ENCODE peak calls at places on chromosome 1, in five cellular contexts. W, D, X, V and N are unnamed samples. For H3K9me3, the result is how much of the 10 kb centered on the place peaks cover.

GRCh38 chr1:39481289-39481688 is 10.1 kb upstream of the BMP8A start:
- DNase-seq in W (no peak), D (no peak), X (no peak), V (no peak), N (no peak)

GRCh38 chr1:68904472-68904871 is 407.6 kb upstream of the DEPDC1 start:
- DNase-seq in W (peak), D (no peak), X (no peak), V (no peak), N (peak)

GRCh38 chr1:176691251-176692228 is 228.6 kb downstream of the PAPPA2 start:
- DNase-seq in W (peak), D (peak), X (peak), V (peak), N (peak)

GRCh38 chr1:46211051-46211450 is 7.9 kb downstream of the LURAP1 start:
- DNase-seq in W (no peak), D (no peak), X (no peak), V (no peak), N (no peak)

GRCh38 chr1:103162360-103162759 is 54.0 kb upstream of the COL11A1 start:
- DNase-seq in W (no peak), D (no peak), X (no peak), V (no peak), N (no peak)

GRCh38 chr1:28582248-28582615 is 9.8 kb upstream of the RAB42 start:
- DNase-seq in W (peak), D (no peak), X (no peak), V (no peak), N (peak)

GRCh38 chr1:48469616-48470500 is 2.1 kb downstream of the SPATA6 start:
- DNase-seq in W (peak), D (no peak), X (peak), V (peak), N (peak)

GRCh38 chr1:86247553-86248279 is 91.1 kb upstream of the COL24A1 start:
- DNase-seq in W (peak), D (no peak), X (no peak), V (peak), N (no peak)

GRCh38 chr1:157377216-157377821 is 175.0 kb downstream of the FCRL5 start:
- DNase-seq in W (peak), D (peak), X (peak), V (peak), N (peak)

DNA sequence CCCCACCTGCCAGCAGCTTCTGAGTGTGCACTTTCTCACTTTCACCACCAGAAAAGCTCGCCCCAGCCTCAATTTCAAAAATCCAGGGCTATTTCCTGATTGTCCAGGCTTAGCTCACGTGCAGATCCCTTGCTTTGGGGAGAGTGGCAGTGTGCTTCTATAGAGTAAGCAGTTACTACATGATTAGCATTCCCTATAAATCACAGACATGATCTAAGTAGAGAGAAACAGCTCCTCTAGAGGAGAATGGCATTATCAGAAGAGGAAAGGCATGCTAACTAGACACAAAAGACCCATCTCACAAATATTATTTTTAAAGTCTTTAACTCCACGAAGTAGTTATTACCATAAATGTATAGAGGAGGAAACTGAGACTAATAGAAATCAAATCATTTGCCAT is 455.9 kb upstream of the PKN2 start:
- DNase-seq in W (no peak), D (peak), X (peak), V (no peak), N (no peak)
- H3K9me3 ChIP-seq in W (under half), D (under half), X (under half), V (under half), N (under half)

DNA sequence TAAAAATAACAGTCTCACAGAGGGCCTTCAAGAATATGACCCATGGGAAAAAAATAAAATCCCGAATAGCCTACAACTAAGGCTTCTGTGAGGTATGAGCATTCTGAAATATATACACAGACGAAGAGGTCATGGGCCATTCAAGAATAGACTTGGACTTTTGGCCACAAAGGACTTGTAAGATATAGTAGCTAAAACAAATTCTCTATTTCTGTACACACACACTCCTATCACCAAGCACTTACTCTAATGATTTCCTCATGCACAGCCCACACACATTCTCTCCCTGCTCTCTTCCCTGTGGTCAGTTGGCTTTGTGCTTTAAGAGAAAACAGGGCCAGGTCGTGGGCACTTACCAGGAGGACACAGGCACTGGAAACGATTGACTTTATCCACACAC is 69.7 kb upstream of the ADAM30 start:
- DNase-seq in W (peak), D (no peak), X (no peak), V (no peak), N (no peak)
- TF ChIP-seq EZH2phosphoT487 in W (no peak), D (no peak), X (no peak), V (no peak), N (no peak)

GRCh38 chr1:236391008-236391407 is 3.1 kb upstream of the EDARADD start:
- DNase-seq in W (peak), D (no peak), X (no peak), V (no peak), N (no peak)
- H3K9me3 ChIP-seq in W (under half), D (under half), X (under half), V (under half), N (under half)

DNA sequence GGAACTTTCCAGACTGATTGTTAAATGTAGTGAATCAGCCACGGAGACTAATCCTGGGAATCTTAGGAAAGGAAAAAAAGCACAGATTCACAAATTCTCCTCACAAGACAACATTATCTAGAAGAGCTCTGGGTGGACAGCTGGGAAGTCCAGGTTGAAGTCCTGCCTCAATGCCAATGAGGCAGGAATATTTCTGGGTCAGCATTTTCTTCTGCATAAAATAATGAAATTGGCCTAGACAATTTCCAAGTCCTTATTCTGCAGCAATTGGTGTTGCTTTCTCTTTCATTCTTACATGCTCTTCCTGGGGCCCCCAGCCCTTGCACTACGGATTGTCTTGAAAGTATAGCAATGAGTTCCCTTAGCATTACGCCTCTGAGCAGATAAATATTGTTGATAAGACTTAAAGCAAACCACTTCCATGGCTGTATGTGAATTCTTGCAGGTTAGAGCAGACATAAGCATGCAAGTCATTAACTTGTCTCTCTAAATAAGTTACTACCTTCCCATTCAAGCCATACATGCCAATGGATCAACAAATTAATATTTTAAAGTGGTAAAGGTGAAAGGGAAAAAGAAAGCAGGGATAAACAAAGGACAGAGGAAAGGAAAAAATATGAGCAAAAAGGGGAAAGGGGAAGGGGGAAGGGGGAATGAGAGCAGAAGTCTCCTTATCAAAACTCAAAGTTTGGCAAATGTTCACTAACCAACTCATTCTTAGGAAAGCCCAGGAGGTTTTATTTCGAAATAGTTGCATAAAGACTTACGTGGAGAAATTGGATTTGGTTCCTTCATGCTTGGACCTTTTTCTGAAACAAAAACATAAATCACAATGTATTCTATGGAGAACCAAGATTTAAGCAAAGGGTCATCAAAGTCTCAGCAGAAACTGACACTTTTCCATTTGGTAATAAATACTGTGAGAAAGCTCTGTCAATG is 188.4 kb downstream of the TGFBR3 start:
- DNase-seq in W (peak), D (no peak), X (no peak), V (no peak), N (no peak)
- TF ChIP-seq EZH2phosphoT487 in W (no peak), D (no peak), X (no peak), V (no peak), N (no peak)

GRCh38 chr1:162075862-162076261 is 6.4 kb downstream of the NOS1AP start:
- DNase-seq in W (no peak), D (peak), X (peak), V (no peak), N (no peak)
- H3K9me3 ChIP-seq in W (under half), D (under half), X (under half), V (under half), N (under half)

GRCh38 chr1:211557894-211558625 is 20.9 kb downstream of the SLC30A1 start:
- DNase-seq in W (no peak), D (no peak), X (no peak), V (no peak), N (no peak)
- TF ChIP-seq EZH2phosphoT487 in W (no peak), D (no peak), X (no peak), V (no peak), N (no peak)

GRCh38 chr1:154329152-154329521 is 3.8 kb downstream of the ATP8B2 start:
- DNase-seq in W (peak), D (no peak), X (no peak), V (no peak), N (peak)
- H3K9me3 ChIP-seq in W (under half), D (under half), X (under half), V (under half), N (under half)

GRCh38 chr1:55078470-55078869 is 39.1 kb downstream of the PCSK9 start:
- DNase-seq in W (no peak), D (no peak), X (no peak), V (no peak), N (no peak)
- TF ChIP-seq EZH2phosphoT487 in W (no peak), D (no peak), X (no peak), V (no peak), N (no peak)